ENCODE peak calls at places on chromosomes 3 and 15, in five cellular contexts. G is DND-41, U is SJSA1, W is breast epithelium, O is tibial nerve. T is an unnamed sample.

GRCh38 chr15:61130945-61131597 is 98.0 kb downstream of the RORA start:
- DNase-seq in G (no peak), U (no peak), O (no peak), W (no peak), T (no peak)

GRCh38 chr15:33096134-33096533 is 98.4 kb downstream of the FMN1 start:
- DNase-seq in W (no peak), O (no peak), U (no peak), G (no peak), T (no peak)

GRCh38 chr3:177201707-177202397 is 4.6 kb upstream of the TBL1XR1 start:
- DNase-seq in W (peak), G (peak), O (no peak), U (peak), T (no peak)

GRCh38 chr3:20669184-20669583 is 483.2 kb upstream of the SGO1 start:
- DNase-seq in U (no peak), W (no peak), O (no peak), G (no peak), T (no peak)

GRCh38 chr3:186209810-186210752 is 101.2 kb upstream of the ETV5 start:
- DNase-seq in O (peak), W (peak), G (peak), U (peak), T (peak)

GRCh38 chr15:83299462-83299861 is 15.0 kb upstream of the BNC1 start:
- DNase-seq in G (no peak), W (no peak), O (no peak), U (no peak), T (no peak)

GRCh38 chr15:70062321-70062956 is 35.3 kb downstream of the TLE3 start:
- DNase-seq in O (peak), G (no peak), U (no peak), W (peak), T (peak)

GRCh38 chr15:40914013-40914412 is 15.1 kb upstream of the DLL4 start:
- DNase-seq in W (no peak), O (no peak), U (no peak), G (no peak), T (no peak)

GRCh38 chr3:41190509-41191284 is 8.6 kb upstream of the CTNNB1 start:
- DNase-seq in G (no peak), W (no peak), O (no peak), U (no peak), T (no peak)

GRCh38 chr3:189531271-189531670 is 99.9 kb upstream of the TP63 start:
- DNase-seq in W (no peak), U (no peak), G (no peak), O (no peak), T (no peak)

GRCh38 chr3:3110299-3110630 is at the start of gene IL5RA:
- DNase-seq in O (no peak), W (no peak), G (no peak), U (no peak), T (no peak)

GRCh38 chr3:169515132-169515531 is 148.4 kb downstream of the MECOM start:
- DNase-seq in G (no peak), U (no peak), W (no peak), O (no peak), T (no peak)

GRCh38 chr3:23992051-23992628 is 47.1 kb downstream of the NR1D2 start:
- DNase-seq in O (no peak), U (no peak), W (no peak), G (no peak), T (peak)

GRCh38 chr3:100900671-100901070 is 92.5 kb downstream of the ABI3BP start:
- DNase-seq in G (no peak), O (no peak), U (no peak), W (no peak), T (no peak)

GRCh38 chr3:138681463-138682215 is 73.1 kb downstream of the FAIM start:
- DNase-seq in O (no peak), G (no peak), U (no peak), W (no peak), T (no peak)

GRCh38 chr3:112633191-112633590 is 7.8 kb downstream of the CCDC80 start:
- DNase-seq in U (no peak), G (no peak), O (no peak), W (no peak), T (no peak)

GRCh38 chr3:152269423-152270144 is 855 bp downstream of the MBNL1 start:
- DNase-seq in W (peak), U (peak), G (no peak), O (peak), T (no peak)

GRCh38 chr15:95988574-95988887 is 342.0 kb upstream of the NR2F2 start:
- DNase-seq in U (no peak), G (no peak), W (no peak), O (no peak), T (no peak)

GRCh38 chr15:63156708-63157065 is 590 bp downstream of the RPS27L start:
- DNase-seq in G (no peak), W (no peak), U (no peak), O (no peak), T (peak)

GRCh38 chr3:139226731-139227130 is 117.1 kb upstream of the MRPS22 start:
- DNase-seq in O (no peak), U (no peak), G (no peak), W (no peak), T (no peak)

GRCh38 chr3:11391172-11391879 is 119.1 kb downstream of the ATG7 start:
- DNase-seq in G (no peak), O (no peak), U (no peak), W (no peak), T (no peak)

GRCh38 chr3:122484985-122485384 is 29.8 kb downstream of the KPNA1 start:
- DNase-seq in O (no peak), U (peak), W (no peak), G (no peak), T (no peak)

GRCh38 chr3:108145578-108145977 is 54.7 kb upstream of the CD47 start:
- DNase-seq in O (no peak), W (no peak), G (no peak), U (no peak), T (no peak)

GRCh38 chr3:28077566-28077965 is 163.9 kb upstream of the CMC1 start:
- DNase-seq in W (no peak), G (no peak), O (no peak), U (no peak), T (peak)

GRCh38 chr3:65742914-65743313 is 295.8 kb downstream of the MAGI1 start:
- DNase-seq in U (peak), W (no peak), O (no peak), G (no peak), T (no peak)

GRCh38 chr3:55605837-55606236 is 118.7 kb upstream of the WNT5A start:
- DNase-seq in O (no peak), G (no peak), W (no peak), U (no peak), T (no peak)

GRCh38 chr15:30065025-30065801 is 17.5 kb upstream of the GOLGA8J start:
- DNase-seq in O (no peak), U (peak), W (peak), G (no peak), T (no peak)

GRCh38 chr15:85531083-85531482 is 150.7 kb downstream of the AKAP13 start:
- DNase-seq in G (no peak), O (no peak), W (no peak), U (no peak), T (no peak)

GRCh38 chr3:83063457-83063856 is 1302.0 kb upstream of the GBE1 start:
- DNase-seq in W (no peak), U (no peak), G (no peak), O (no peak), T (no peak)

GRCh38 chr15:90035095-90035834 is 34.1 kb downstream of the ZNF710 start:
- DNase-seq in G (no peak), O (no peak), W (peak), U (no peak), T (no peak)

DNA sequence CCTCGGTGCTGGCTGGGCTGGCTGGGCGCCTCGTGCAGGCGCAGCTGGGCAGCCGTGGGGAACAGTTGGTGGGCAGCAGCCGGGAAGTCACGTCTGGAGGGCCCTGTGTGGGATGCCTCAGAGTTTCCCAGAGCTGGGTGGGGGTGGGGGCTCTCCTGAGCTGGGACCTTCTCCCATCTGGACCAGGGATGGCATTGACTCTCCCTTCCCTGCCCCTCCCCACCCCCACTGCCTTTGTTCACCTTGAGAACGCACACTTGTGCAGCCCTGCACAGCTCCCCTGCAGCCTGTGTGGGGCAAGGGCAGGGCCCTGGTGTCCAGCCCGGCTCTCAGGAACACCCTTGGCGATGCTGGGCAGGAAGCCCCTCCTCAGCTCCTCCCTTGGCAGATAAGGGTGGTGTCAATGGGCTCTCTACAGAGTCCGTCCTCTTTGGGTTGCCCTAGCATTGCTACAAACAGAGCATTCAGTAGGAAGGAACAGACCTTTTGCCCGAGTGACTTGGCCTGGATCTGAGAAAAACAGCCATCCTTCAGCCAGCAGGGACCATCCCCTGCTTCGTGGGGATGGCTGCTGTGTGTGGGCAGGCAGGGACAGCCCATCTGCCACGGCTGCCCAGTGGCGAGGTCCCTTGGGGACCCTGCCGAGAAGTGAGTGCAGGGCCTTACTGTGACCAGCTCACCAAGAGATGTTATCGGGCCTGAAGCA is 25.5 kb upstream of the KLF13 start:
- DNase-seq in U (no peak), W (no peak), G (peak), O (peak), T (peak)
- H3K27ac ChIP-seq in U (no peak), W (peak), G (no peak), O (no peak), T (peak)

DNA sequence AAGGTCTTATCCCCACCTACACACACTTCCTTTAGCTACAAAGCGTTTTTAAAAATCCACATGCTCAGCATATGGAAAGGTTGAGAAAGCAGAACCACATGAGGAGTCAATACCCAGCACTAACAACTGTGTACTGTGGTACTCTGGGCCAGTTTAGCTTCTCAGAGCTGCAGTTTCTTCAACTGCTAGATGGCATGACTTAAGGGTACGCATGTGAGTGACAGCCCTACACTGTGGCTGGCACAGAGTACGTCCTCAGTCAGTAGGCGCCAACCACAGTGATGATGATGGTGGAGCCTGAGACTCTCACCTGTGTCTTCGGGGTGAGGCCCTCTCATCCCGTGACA is 17.4 kb downstream of the CCDC12 start:
- DNase-seq in O (no peak), U (no peak), W (no peak), G (no peak), T (no peak)
- H3K27ac ChIP-seq in O (no peak), U (no peak), W (peak), G (peak), T (no peak)

GRCh38 chr3:47012342-47013230 is 33.1 kb downstream of the NBEAL2 start:
- DNase-seq in O (no peak), W (no peak), G (peak), U (no peak), T (peak)
- H3K27ac ChIP-seq in O (no peak), W (no peak), G (peak), U (no peak), T (no peak)

DNA sequence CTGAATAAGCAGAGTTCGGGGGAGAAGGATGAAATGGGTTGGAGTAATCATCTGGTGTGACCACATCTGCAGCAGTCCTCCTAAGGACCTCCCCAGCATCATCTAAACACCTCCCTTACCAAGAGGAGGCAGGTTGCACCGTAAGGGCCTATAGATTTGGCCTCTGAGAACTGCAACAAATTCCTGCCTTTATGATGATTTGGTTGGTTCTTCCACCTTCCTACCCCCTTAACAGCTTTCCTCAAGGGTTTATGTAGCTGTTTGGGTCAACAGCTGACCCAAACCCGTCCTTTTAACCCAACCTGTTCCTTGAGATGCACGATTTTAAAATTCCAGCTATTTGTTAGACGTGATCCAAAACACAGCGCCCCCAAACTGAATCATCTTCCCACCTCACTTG is 58.2 kb downstream of the AAGAB start:
- DNase-seq in O (no peak), U (no peak), G (no peak), W (no peak), T (no peak)
- H3K27ac ChIP-seq in O (no peak), U (peak), G (no peak), W (peak), T (no peak)

T was measured in WERI-Rb-1.